ENCODE peak calls at places on chromosomes 11 and 22, in six cellular contexts. K, U, J, Q, O and B are unnamed samples.

GRCh38 chr22:43812890-43813289 is 785 bp upstream of the EFCAB6 start:
- DNase-seq in O (no peak), U (no peak), J (no peak), Q (no peak), K (peak), B (no peak)

GRCh38 chr22:45335854-45336492 is 26.2 kb downstream of the FAM118A start:
- DNase-seq in Q (no peak), K (no peak), J (no peak), O (no peak), U (no peak), B (no peak)

GRCh38 chr11:103798029-103798428 is 238.4 kb upstream of the DDI1 start:
- DNase-seq in U (no peak), J (no peak), K (no peak), O (peak), Q (no peak), B (peak)

GRCh38 chr11:45894555-45895247 is 9.2 kb downstream of the MAPK8IP1 start:
- DNase-seq in O (no peak), J (no peak), K (no peak), Q (no peak), U (peak), B (no peak)

GRCh38 chr22:32843300-32843699 is 41.8 kb downstream of the TIMP3 start:
- DNase-seq in J (no peak), Q (no peak), O (no peak), U (no peak), K (no peak), B (no peak)

GRCh38 chr11:74574563-74574962 is 17.8 kb upstream of the POLD3 start:
- DNase-seq in U (no peak), Q (no peak), J (no peak), O (no peak), K (no peak), B (no peak)

GRCh38 chr22:30561402-30562154 is 12.9 kb downstream of the GAL3ST1 start:
- DNase-seq in J (peak), Q (no peak), U (peak), K (no peak), O (no peak), B (no peak)

GRCh38 chr11:75024068-75024449 is 35.3 kb downstream of the NEU3 start:
- DNase-seq in O (no peak), Q (no peak), K (no peak), U (no peak), J (no peak), B (no peak)

GRCh38 chr22:20433191-20433590 is 4.4 kb downstream of the SCARF2 start:
- DNase-seq in U (peak), J (no peak), Q (no peak), K (no peak), O (no peak), B (no peak)

GRCh38 chr11:29161216-29161615 is 855.6 kb downstream of the KCNA4 start:
- DNase-seq in K (no peak), J (no peak), Q (no peak), O (no peak), U (no peak), B (no peak)

GRCh38 chr11:4063348-4063747 is 31.3 kb upstream of the RRM1 start:
- DNase-seq in U (no peak), O (no peak), J (no peak), Q (no peak), K (no peak), B (no peak)